ENCODE peak calls at places on chromosomes 12 and 14, in four cellular contexts. J is HepG2, X is SK-N-SH, M is GM12878. D is an unnamed sample.
A peak's percentile ranks its signal among the peaks of the same experiment; 100 is the strongest.

GRCh38 chr14:99035268-99035667 is 236.7 kb downstream of the BCL11B start:
- DNase-seq in X (no peak), J (no peak), M (no peak), D (no peak)

GRCh38 chr14:78075610-78076277 is 94.4 kb upstream of the NRXN3 start:
- DNase-seq in J (peak; percentile 3), X (no peak), M (no peak), D (no peak)

GRCh38 chr14:34348592-34348991 is 113.4 kb downstream of the SPTSSA start:
- DNase-seq in M (no peak), J (no peak), X (no peak), D (no peak)

GRCh38 chr12:57455374-57456144 is 452 bp downstream of the INHBE start:
- DNase-seq in M (no peak), X (no peak), J (no peak), D (no peak)

GRCh38 chr14:74582910-74583581 is 29.0 kb downstream of the LTBP2 start:
- DNase-seq in M (no peak), J (no peak), X (no peak), D (no peak)

GRCh38 chr12:59075141-59075540 is 154.8 kb upstream of the LRIG3 start:
- DNase-seq in X (no peak), M (no peak), J (no peak), D (no peak)

GRCh38 chr12:122023339-122024131 is 1.9 kb downstream of the BCL7A start:
- DNase-seq in J (peak; percentile 80), M (no peak), X (peak; percentile 87), D (peak; percentile 73)

GRCh38 chr14:56342419-56342901 is 224.2 kb downstream of the PELI2 start:
- DNase-seq in X (no peak), J (no peak), M (no peak), D (no peak)

GRCh38 chr14:51454351-51454750 is 197.4 kb upstream of the FRMD6 start:
- DNase-seq in X (no peak), J (no peak), M (no peak), D (no peak)

GRCh38 chr12:642633-643477 is 20.4 kb downstream of the NINJ2 start:
- DNase-seq in J (no peak), X (peak; percentile 87), M (no peak), D (peak; percentile 83)

GRCh38 chr14:106694638-106695393 is 1168.4 kb downstream of the TMEM121 start:
- DNase-seq in J (no peak), X (peak; percentile 42), M (no peak), D (peak; percentile 17)

GRCh38 chr14:34937442-34937841 is 45.4 kb upstream of the SRP54 start:
- DNase-seq in X (no peak), M (no peak), J (no peak), D (no peak)

GRCh38 chr12:51254592-51254991 is 15.6 kb downstream of the SMAGP start:
- DNase-seq in M (no peak), X (no peak), J (no peak), D (no peak)

GRCh38 chr14:80491131-80491530 is 279.8 kb upstream of the DIO2 start:
- DNase-seq in J (peak; percentile 20), M (peak; percentile 23), X (no peak), D (no peak)

GRCh38 chr14:75803768-75804167 is 142.7 kb downstream of the TTLL5 start:
- DNase-seq in J (no peak), X (no peak), M (no peak), D (no peak)

GRCh38 chr14:39374846-39375245 is 57.4 kb downstream of the FBXO33 start:
- DNase-seq in X (no peak), J (no peak), M (no peak), D (no peak)

GRCh38 chr14:91241848-91242247 is 2.7 kb downstream of the GPR68 start:
- DNase-seq in M (peak; percentile 77), J (no peak), X (no peak), D (no peak)

GRCh38 chr14:75399819-75400678 is 27.8 kb upstream of the JDP2 start:
- DNase-seq in J (no peak), M (no peak), X (peak; percentile 60), D (peak; percentile 49)

GRCh38 chr12:7207866-7208612 is 18.6 kb downstream of the PEX5 start:
- DNase-seq in J (no peak), M (no peak), X (no peak), D (no peak)

GRCh38 chr14:44988694-44989093 is 26.7 kb downstream of the TOGARAM1 start:
- DNase-seq in M (no peak), J (no peak), X (no peak), D (no peak)

GRCh38 chr12:66166561-66166960 is 3.2 kb downstream of the TMBIM4 start:
- DNase-seq in X (no peak), J (no peak), M (no peak), D (no peak)

GRCh38 chr12:1502441-1502785 is 92.0 kb downstream of the FBXL14 start:
- DNase-seq in J (no peak), M (no peak), X (no peak), D (no peak)

GRCh38 chr12:98744692-98745091 is 99.6 kb downstream of the APAF1 start:
- DNase-seq in M (no peak), J (no peak), X (no peak), D (no peak)

GRCh38 chr14:83909507-83909906 is 1620.4 kb upstream of the FLRT2 start:
- DNase-seq in X (no peak), J (no peak), M (no peak), D (no peak)

GRCh38 chr12:132711169-132711843 is 664 bp downstream of the PGAM5 start:
- DNase-seq in X (peak; percentile 79), M (no peak), J (no peak), D (no peak)

GRCh38 chr14:32453857-32454810 is 125.0 kb downstream of the AKAP6 start:
- DNase-seq in J (no peak), X (no peak), M (no peak), D (no peak)

GRCh38 chr14:69713976-69714716 is 52.8 kb upstream of the SRSF5 start:
- DNase-seq in J (peak; percentile 85), X (no peak), M (no peak), D (no peak)

GRCh38 chr12:124477109-124477915 is 90.1 kb downstream of the NCOR2 start:
- DNase-seq in M (peak; percentile 59), X (no peak), J (no peak), D (no peak)

GRCh38 chr14:104150201-104151027 is 12.0 kb downstream of the KIF26A start:
- DNase-seq in M (no peak), J (no peak), X (peak; percentile 89), D (no peak)
- TF ChIP-seq PBX3 in M (no peak), J (no peak), X (peak; percentile 90), D (no peak)

GRCh38 chr14:65329481-65329880 is 83.0 kb upstream of the FUT8 start:
- DNase-seq in J (no peak), X (no peak), M (no peak), D (no peak)
- TF ChIP-seq PBX3 in J (no peak), X (no peak), M (no peak), D (no peak)

DNA sequence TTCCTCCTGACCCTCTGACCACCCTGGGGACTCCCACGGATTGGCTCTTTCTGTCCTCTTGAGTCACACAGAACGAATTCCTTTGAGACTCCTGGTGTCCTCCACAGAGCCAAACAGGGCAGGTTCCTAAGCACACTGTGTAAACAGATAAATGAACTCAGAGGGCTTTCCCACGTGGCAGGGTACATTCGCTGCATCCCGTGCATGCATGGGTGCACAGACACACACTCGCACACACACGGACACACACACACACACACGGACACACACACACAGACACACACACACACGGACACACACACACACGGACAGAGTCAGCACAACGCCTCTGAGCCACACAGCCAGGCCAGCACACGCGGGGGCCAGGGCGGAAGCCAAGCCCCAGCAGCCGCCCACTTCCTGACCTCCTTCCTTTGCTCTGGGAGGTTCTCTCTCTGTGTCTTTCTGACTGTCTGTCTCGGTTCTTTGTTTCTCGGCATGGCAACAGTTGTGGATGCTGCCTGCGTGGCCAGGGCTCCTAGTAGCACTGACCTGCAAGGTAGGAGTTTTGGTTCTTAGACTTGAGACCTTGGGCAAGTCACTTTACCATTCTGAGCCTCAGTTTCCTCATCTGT is 706 bp downstream of the CRACR2A start:
- DNase-seq in J (peak; percentile 13), M (peak; percentile 45), X (peak; percentile 31), D (no peak)
- TF ChIP-seq PBX3 in J (no peak), M (no peak), X (no peak), D (no peak)

GRCh38 chr14:64645220-64645891 is 58.9 kb upstream of the PLEKHG3 start:
- DNase-seq in X (no peak), M (no peak), J (peak; percentile 24), D (no peak)
- TF ChIP-seq PBX3 in X (peak; percentile 66), M (no peak), J (no peak), D (peak; percentile 64)

DNA sequence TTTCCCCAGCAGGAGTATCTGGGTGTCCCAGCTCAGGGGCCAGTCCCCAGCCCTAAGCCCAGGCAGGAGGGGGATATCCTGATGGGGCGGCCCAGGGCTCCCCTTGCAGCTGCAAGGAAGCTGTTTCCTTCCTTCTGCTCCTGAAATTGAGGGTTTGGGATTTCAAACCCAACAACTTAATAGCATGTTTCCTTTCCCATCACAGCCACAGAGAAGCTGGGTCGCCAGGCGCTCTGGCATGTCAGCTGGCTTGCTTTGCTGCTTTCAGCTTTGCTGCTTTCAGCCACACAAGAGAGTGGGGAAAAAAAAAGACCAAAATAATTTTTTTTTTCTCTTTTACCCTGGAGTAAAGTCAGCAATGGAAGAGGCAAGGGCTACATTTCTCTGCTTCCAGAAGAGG is 30.0 kb downstream of the HVCN1 start:
- DNase-seq in X (no peak), M (no peak), J (no peak), D (no peak)
- TF ChIP-seq PBX3 in X (no peak), M (no peak), J (no peak), D (no peak)

DNA sequence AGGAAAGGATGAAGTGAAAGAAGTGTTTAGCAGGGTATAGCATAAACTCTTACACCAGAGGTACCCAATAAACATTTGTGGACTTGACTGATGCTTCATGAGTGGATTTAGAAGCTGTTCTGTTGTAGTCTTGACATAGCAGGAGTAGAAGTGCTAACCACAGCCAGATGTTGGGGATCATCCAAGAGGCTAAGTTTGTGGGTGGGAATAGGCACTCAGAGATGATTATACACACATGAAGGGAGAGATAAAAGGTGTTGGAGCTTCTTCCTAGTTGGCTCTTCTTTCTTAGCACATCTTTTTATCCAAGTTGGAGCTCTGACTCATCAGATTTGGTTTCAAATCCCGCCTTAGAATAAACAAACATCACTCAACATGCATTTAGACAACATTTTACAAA is 166.7 kb upstream of the E2F7 start:
- DNase-seq in X (no peak), J (no peak), M (no peak), D (no peak)
- TF ChIP-seq PBX3 in X (no peak), J (no peak), M (no peak), D (no peak)